ENCODE peak calls at places on chromosomes 5 and 9, in four cellular contexts. T is K562, H is HepG2, Y is GM12878. L is an unnamed sample.

GRCh38 chr9:112866662-112867274 is 23.9 kb downstream of the SLC46A2 start:
- DNase-seq in T (peak; percentile 46), H (no peak), Y (no peak), L (no peak)

GRCh38 chr5:163347671-163348070 is 89.7 kb upstream of the CCNG1 start:
- DNase-seq in T (peak; percentile 64), H (peak; percentile 59), Y (peak; percentile 21), L (peak; percentile 50)

GRCh38 chr5:6159864-6160199 is 218.5 kb downstream of the MED10 start:
- DNase-seq in T (no peak), H (no peak), Y (no peak), L (no peak)

GRCh38 chr5:10227396-10227795 is 22.3 kb downstream of the ATPSCKMT start:
- DNase-seq in T (no peak), H (no peak), Y (no peak), L (no peak)

GRCh38 chr9:134533850-134534585 is 107.6 kb upstream of the COL5A1 start:
- DNase-seq in T (no peak), H (no peak), Y (no peak), L (no peak)

GRCh38 chr5:128202320-128202719 is 118.8 kb downstream of the SLC12A2 start:
- DNase-seq in T (no peak), H (no peak), Y (no peak), L (no peak)

GRCh38 chr9:4572184-4572826 is 82.0 kb downstream of the SLC1A1 start:
- DNase-seq in T (no peak), H (no peak), Y (no peak), L (no peak)

GRCh38 chr5:5899716-5900115 is 477.2 kb downstream of the ICE1 start:
- DNase-seq in T (no peak), H (no peak), Y (no peak), L (no peak)

GRCh38 chr5:141654298-141654697 is 3.1 kb upstream of the FCHSD1 start:
- DNase-seq in T (no peak), H (no peak), Y (no peak), L (no peak)

GRCh38 chr5:92559331-92559730 is 1021.7 kb downstream of the NR2F1-AS1 start:
- DNase-seq in T (no peak), H (no peak), Y (no peak), L (no peak)

GRCh38 chr5:76790632-76791290 is 28.1 kb upstream of the F2RL1 start:
- DNase-seq in T (no peak), H (peak; percentile 76), Y (no peak), L (no peak)

GRCh38 chr9:33220681-33221567 is 19.0 kb upstream of the SPINK4 start:
- DNase-seq in T (no peak), H (no peak), Y (no peak), L (no peak)

GRCh38 chr5:71969464-71969863 is 137.8 kb upstream of the MAP1B start:
- DNase-seq in T (no peak), H (no peak), Y (no peak), L (no peak)

GRCh38 chr9:111094433-111095421 is 56.5 kb upstream of the LPAR1 start:
- DNase-seq in T (no peak), H (no peak), Y (peak; percentile 9), L (no peak)

GRCh38 chr9:121185178-121185745 is 16.4 kb downstream of the RAB14 start:
- DNase-seq in T (no peak), H (no peak), Y (no peak), L (no peak)

GRCh38 chr9:98657897-98658296 is 50.8 kb downstream of the GABBR2 start:
- DNase-seq in T (no peak), H (no peak), Y (no peak), L (no peak)
- TF ChIP-seq TARDBP in T (no peak), H (no peak), Y (no peak), L (no peak)

DNA sequence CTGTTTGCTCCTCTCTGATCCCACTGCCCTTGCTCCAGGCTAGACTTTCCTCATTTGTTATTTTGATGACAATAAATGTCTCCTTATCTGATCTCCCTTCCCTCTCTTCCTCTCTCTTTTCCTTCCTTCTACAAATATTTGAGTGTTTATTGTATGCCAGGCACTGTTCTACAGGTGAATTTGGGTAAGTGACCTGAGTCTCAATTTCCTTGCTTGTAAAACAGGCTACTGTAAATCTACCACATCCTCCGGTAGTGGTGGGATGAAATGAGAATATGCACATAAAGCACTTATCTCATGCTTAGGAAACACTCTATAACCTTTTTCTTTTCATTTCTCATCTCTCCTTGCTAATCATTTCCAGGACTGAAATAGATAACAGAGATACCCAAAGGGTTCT is 86.4 kb downstream of the HMHB1 start:
- DNase-seq in T (no peak), H (no peak), Y (no peak), L (no peak)
- TF ChIP-seq BHLHE40 in T (no peak), H (no peak), Y (no peak), L (no peak)

GRCh38 chr5:8845316-8845715 is 700.6 kb downstream of the SEMA5A start:
- DNase-seq in T (no peak), H (no peak), Y (no peak), L (no peak)

GRCh38 chr5:8843766-8844165 is 702.1 kb downstream of the SEMA5A start:
- DNase-seq in T (no peak), H (no peak), Y (no peak), L (no peak)

GRCh38 chr5:8844206-8844605 is 701.7 kb downstream of the SEMA5A start:
- DNase-seq in T (no peak), H (no peak), Y (no peak), L (no peak)

GRCh38 chr5:8844847-8845246 is 701.0 kb downstream of the SEMA5A start:
- DNase-seq in T (no peak), H (no peak), Y (no peak), L (no peak)

GRCh38 chr5:8842906-8843590 is 702.8 kb downstream of the SEMA5A start:
- DNase-seq in T (no peak), H (no peak), Y (no peak), L (no peak)
- TF ChIP-seq TARDBP in T (no peak), H (no peak), Y (no peak), L (no peak)

GRCh38 chr9:98249774-98250173 is 5.7 kb downstream of the TBC1D2 start:
- DNase-seq in T (no peak), H (no peak), Y (no peak), L (no peak)

GRCh38 chr9:98251554-98251953 is 3.9 kb downstream of the TBC1D2 start:
- DNase-seq in T (no peak), H (no peak), Y (no peak), L (no peak)

GRCh38 chr9:98248737-98249474 is 6.5 kb downstream of the TBC1D2 start:
- DNase-seq in T (peak; percentile 78), H (no peak), Y (no peak), L (no peak)

GRCh38 chr9:98253563-98253962 is 1.9 kb downstream of the TBC1D2 start:
- DNase-seq in T (no peak), H (no peak), Y (no peak), L (no peak)

GRCh38 chr9:98247826-98248657 is 7.4 kb downstream of the TBC1D2 start:
- DNase-seq in T (no peak), H (no peak), Y (no peak), L (no peak)
- TF ChIP-seq BHLHE40 in T (no peak), H (no peak), Y (no peak), L (no peak)

L was measured in HEK293T.